ENCODE peak calls at places on chromosome 1, in four cellular contexts. One of them, this sample, is unnamed.

GRCh38 chr1:108913105-108913948 is 36.5 kb downstream of the GPSM2 start:
- DNase-seq in NCI-H524: no peak
- DNase-seq in NCI-H2081: no peak
- DNase-seq in germinal center: no peak
- DNase-seq in this sample: peak; percentile 47

GRCh38 chr1:32180186-32181060 is 948 bp downstream of the TXLNA start:
- DNase-seq in NCI-H524: peak; percentile 21
- DNase-seq in NCI-H2081: peak; percentile 30
- DNase-seq in germinal center: peak; percentile 51
- DNase-seq in this sample: peak; percentile 22

GRCh38 chr1:53987880-53988279 is 30.1 kb downstream of the LDLRAD1 start:
- DNase-seq in NCI-H2081: no peak
- DNase-seq in NCI-H524: no peak
- DNase-seq in germinal center: no peak
- DNase-seq in this sample: no peak

GRCh38 chr1:162284206-162284955 is 92.3 kb downstream of the SPATA46 start:
- DNase-seq in germinal center: no peak
- DNase-seq in NCI-H2081: no peak
- DNase-seq in NCI-H524: no peak
- DNase-seq in this sample: no peak

GRCh38 chr1:226826479-226827245 is 43.8 kb upstream of the PSEN2 start:
- DNase-seq in germinal center: no peak
- DNase-seq in NCI-H524: no peak
- DNase-seq in NCI-H2081: no peak
- DNase-seq in this sample: no peak

GRCh38 chr1:213985181-213986019 is 2.4 kb upstream of the PROX1 start:
- DNase-seq in NCI-H2081: no peak
- DNase-seq in NCI-H524: no peak
- DNase-seq in germinal center: no peak
- DNase-seq in this sample: no peak

GRCh38 chr1:10728595-10729410 is 67.6 kb downstream of the CASZ1 start:
- DNase-seq in germinal center: no peak
- DNase-seq in NCI-H524: peak; percentile 30
- DNase-seq in NCI-H2081: no peak
- DNase-seq in this sample: peak; percentile 34

GRCh38 chr1:54608561-54609230 is 14.6 kb downstream of the FAM151A start:
- DNase-seq in NCI-H2081: no peak
- DNase-seq in germinal center: no peak
- DNase-seq in NCI-H524: no peak
- DNase-seq in this sample: no peak

GRCh38 chr1:180201451-180202200 is 28.4 kb upstream of the LHX4 start:
- DNase-seq in NCI-H2081: no peak
- DNase-seq in NCI-H524: no peak
- DNase-seq in germinal center: no peak
- DNase-seq in this sample: no peak

GRCh38 chr1:192008281-192008825 is 149.9 kb upstream of the RGS18 start:
- DNase-seq in NCI-H2081: no peak
- DNase-seq in NCI-H524: no peak
- DNase-seq in germinal center: no peak
- DNase-seq in this sample: no peak

GRCh38 chr1:182674346-182675246 is 9.8 kb downstream of the RGS8 start:
- DNase-seq in germinal center: no peak
- DNase-seq in NCI-H524: no peak
- DNase-seq in NCI-H2081: no peak
- DNase-seq in this sample: no peak

GRCh38 chr1:223036479-223036845 is 106.6 kb downstream of the TLR5 start:
- DNase-seq in germinal center: no peak
- DNase-seq in NCI-H524: no peak
- DNase-seq in NCI-H2081: no peak
- DNase-seq in this sample: no peak